ENCODE peak calls at places on chromosomes 11 and 22, in six cellular contexts. X, Z, D, L, C and U are unnamed samples.

GRCh38 chr11:2132874-2133480 is 6.2 kb downstream of the IGF2 start:
- DNase-seq in X (no peak), Z (no peak), L (no peak), C (no peak), D (no peak), U (peak)

GRCh38 chr11:42764936-42765335 is 546.9 kb upstream of the API5 start:
- DNase-seq in C (no peak), L (no peak), D (no peak), Z (no peak), X (no peak), U (no peak)

GRCh38 chr22:31491218-31491962 is 1.7 kb upstream of the EIF4ENIF1 start:
- DNase-seq in D (no peak), X (no peak), L (peak), C (no peak), Z (no peak), U (no peak)

GRCh38 chr11:24661313-24661712 is 164.5 kb downstream of the LUZP2 start:
- DNase-seq in Z (no peak), D (no peak), C (no peak), L (no peak), X (no peak), U (no peak)

GRCh38 chr11:733072-733471 is 14.2 kb upstream of the TALDO1 start:
- DNase-seq in Z (no peak), D (no peak), C (no peak), X (no peak), L (no peak), U (no peak)

GRCh38 chr22:35464399-35464798 is 64.5 kb downstream of the MCM5 start:
- DNase-seq in C (no peak), L (no peak), X (peak), Z (no peak), D (no peak), U (no peak)

GRCh38 chr11:90836031-90836430 is 613.2 kb upstream of the CHORDC1 start:
- DNase-seq in X (no peak), Z (no peak), L (no peak), D (no peak), C (no peak), U (no peak)

GRCh38 chr22:48592488-48592887 is 1235.2 kb downstream of the BRD1 start:
- DNase-seq in D (no peak), C (no peak), Z (no peak), X (no peak), L (no peak), U (no peak)

GRCh38 chr11:33984682-33985389 is 66.7 kb upstream of the CAPRIN1 start:
- DNase-seq in C (no peak), X (no peak), Z (no peak), D (no peak), L (no peak), U (no peak)

GRCh38 chr11:61277973-61278565 is 17.0 kb downstream of the VWCE start:
- DNase-seq in D (no peak), L (no peak), Z (no peak), C (no peak), X (no peak), U (no peak)

GRCh38 chr11:204587-205109 is 2.6 kb downstream of the BET1L start:
- DNase-seq in Z (no peak), C (no peak), D (no peak), X (no peak), L (no peak), U (no peak)

GRCh38 chr22:33274214-33274828 is 216.1 kb upstream of the SYN3 start:
- DNase-seq in L (peak), Z (no peak), D (no peak), X (no peak), C (no peak), U (no peak)

GRCh38 chr22:29457730-29458129 is 19.3 kb downstream of the RFPL1 start:
- DNase-seq in C (peak), X (peak), L (peak), Z (no peak), D (no peak), U (no peak)

GRCh38 chr22:40898850-40899357 is 37.0 kb upstream of the DNAJB7 start:
- DNase-seq in X (peak), L (no peak), D (peak), C (peak), Z (no peak), U (no peak)

GRCh38 chr22:43530864-43531201 is 119.0 kb downstream of the MPPED1 start:
- DNase-seq in X (peak), D (no peak), L (no peak), C (no peak), Z (no peak), U (no peak)

GRCh38 chr11:45337583-45338360 is 51.6 kb upstream of the SYT13 start:
- DNase-seq in L (no peak), C (no peak), Z (no peak), D (no peak), X (peak), U (no peak)

GRCh38 chr11:75428301-75428724 is 4.7 kb downstream of the KLHL35 start:
- DNase-seq in L (peak), X (peak), Z (no peak), D (no peak), C (peak), U (peak)

GRCh38 chr22:49373289-49373666 is 454.4 kb downstream of the BRD1 start:
- DNase-seq in C (no peak), Z (no peak), X (no peak), D (no peak), L (no peak), U (no peak)

GRCh38 chr11:35523351-35523768 is 2.1 kb downstream of the PAMR1 start:
- DNase-seq in C (peak), L (no peak), Z (no peak), D (peak), X (no peak), U (no peak)

GRCh38 chr11:129291556-129291955 is 84.1 kb upstream of the BARX2 start:
- DNase-seq in X (no peak), Z (no peak), D (no peak), C (no peak), L (no peak), U (no peak)

GRCh38 chr22:49705216-49705600 is 122.5 kb downstream of the BRD1 start:
- DNase-seq in Z (no peak), C (no peak), L (no peak), D (no peak), X (no peak), U (no peak)

GRCh38 chr11:130786987-130787688 is 129.1 kb downstream of the SNX19 start:
- DNase-seq in X (peak), D (no peak), C (no peak), Z (no peak), L (no peak), U (no peak)

GRCh38 chr11:57100638-57101312 is 81.0 kb upstream of the LRRC55 start:
- DNase-seq in Z (no peak), X (no peak), D (no peak), C (no peak), L (no peak), U (no peak)

GRCh38 chr11:132718711-132719641 is 813.3 kb downstream of the OPCML start:
- DNase-seq in Z (no peak), X (no peak), L (no peak), D (no peak), C (peak), U (no peak)

GRCh38 chr22:39090426-39091064 is 6.5 kb upstream of the APOBEC3H start:
- DNase-seq in L (no peak), Z (no peak), X (peak), C (no peak), D (no peak), U (no peak)

GRCh38 chr11:76783901-76784813 is 1.0 kb downstream of the TSKU start:
- DNase-seq in C (peak), D (no peak), L (peak), Z (peak), X (peak), U (no peak)

GRCh38 chr11:106087815-106088435 is 10.5 kb downstream of the AASDHPPT start:
- DNase-seq in Z (no peak), C (peak), L (peak), X (peak), D (no peak), U (peak)

GRCh38 chr11:22337571-22338464 is at the start of gene SLC17A6:
- DNase-seq in L (peak), D (no peak), C (peak), Z (no peak), X (peak), U (no peak)

GRCh38 chr22:33023119-33023827 is 34.9 kb downstream of the SYN3 start:
- DNase-seq in D (no peak), L (no peak), C (no peak), X (no peak), Z (no peak), U (no peak)

GRCh38 chr11:57432714-57433163 is 5.8 kb upstream of the SLC43A3 start:
- DNase-seq in D (peak), X (peak), L (no peak), C (peak), Z (no peak), U (peak)

GRCh38 chr22:30591191-30591587 is 521 bp downstream of the PES1 start:
- DNase-seq in Z (no peak), X (peak), L (no peak), D (no peak), C (peak), U (no peak)

GRCh38 chr22:35552186-35552842 is 11.7 kb downstream of the RASD2 start:
- DNase-seq in Z (no peak), D (no peak), X (no peak), L (peak), C (peak), U (no peak)

GRCh38 chr11:2512431-2513407 is 67.9 kb downstream of the KCNQ1 start:
- DNase-seq in L (peak), Z (peak), X (no peak), D (no peak), C (no peak), U (peak)

GRCh38 chr22:30212996-30213441 is 33.5 kb downstream of the LIF start:
- DNase-seq in D (no peak), C (no peak), Z (no peak), X (no peak), L (no peak), U (peak)

GRCh38 chr22:21865041-21865440 is 2.4 kb downstream of the MAPK1 start:
- DNase-seq in C (peak), L (no peak), D (peak), X (peak), Z (no peak), U (no peak)

GRCh38 chr22:50269573-50270301 is 443 bp downstream of the MAPK11 start:
- DNase-seq in Z (no peak), X (no peak), L (no peak), D (no peak), C (peak), U (no peak)

GRCh38 chr11:116432301-116432700 is 340.5 kb downstream of the BUD13 start:
- DNase-seq in D (no peak), C (no peak), L (no peak), X (no peak), Z (no peak), U (no peak)

GRCh38 chr22:30078320-30079311 is 1.6 kb upstream of the HORMAD2 start:
- DNase-seq in X (peak), C (no peak), L (no peak), D (no peak), Z (no peak), U (no peak)

DNA sequence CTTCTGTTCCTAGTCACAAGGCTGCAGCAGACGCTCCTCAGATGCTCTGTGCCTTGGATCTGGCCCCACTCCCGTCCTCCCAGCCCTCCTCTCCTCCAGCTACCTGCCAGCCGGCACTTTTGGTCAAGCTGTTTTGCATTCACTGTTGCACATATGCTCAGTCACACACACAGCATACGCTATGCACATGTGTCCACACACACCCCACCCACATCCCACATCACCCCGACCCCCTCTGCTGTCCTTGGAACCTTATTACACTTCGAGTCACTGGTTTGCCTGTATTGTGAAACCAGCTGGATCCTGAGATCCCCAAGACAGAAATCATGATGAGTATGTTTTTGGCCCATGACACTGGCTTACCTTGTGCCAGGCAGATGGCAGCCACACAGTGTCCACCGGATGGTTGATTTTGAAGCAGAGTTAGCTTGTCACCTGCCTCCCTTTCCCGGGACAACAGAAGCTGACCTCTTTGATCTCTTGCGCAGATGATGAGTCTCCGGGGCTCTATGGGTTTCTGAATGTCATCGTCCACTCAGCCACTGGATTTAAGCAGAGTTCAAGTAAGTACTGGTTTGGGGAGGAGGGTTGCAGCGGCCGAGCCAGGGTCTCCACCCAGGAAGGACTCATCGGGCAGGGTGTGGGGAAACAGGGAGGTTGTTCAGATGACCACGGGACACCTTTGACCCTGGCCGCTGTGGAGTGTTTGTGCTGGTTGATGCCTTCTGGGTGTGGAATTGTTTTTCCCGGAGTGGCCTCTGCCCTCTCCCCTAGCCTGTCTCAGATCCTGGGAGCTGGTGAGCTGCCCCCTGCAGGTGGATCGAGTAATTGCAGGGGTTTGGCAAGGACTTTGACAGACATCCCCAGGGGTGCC is 109.8 kb downstream of the BCR start:
- DNase-seq in L (peak), C (peak), X (peak), D (no peak), Z (no peak), U (no peak)
- TF ChIP-seq CTCF in L (peak), C (peak), X (peak), D (peak), Z (peak), U (peak)

DNA sequence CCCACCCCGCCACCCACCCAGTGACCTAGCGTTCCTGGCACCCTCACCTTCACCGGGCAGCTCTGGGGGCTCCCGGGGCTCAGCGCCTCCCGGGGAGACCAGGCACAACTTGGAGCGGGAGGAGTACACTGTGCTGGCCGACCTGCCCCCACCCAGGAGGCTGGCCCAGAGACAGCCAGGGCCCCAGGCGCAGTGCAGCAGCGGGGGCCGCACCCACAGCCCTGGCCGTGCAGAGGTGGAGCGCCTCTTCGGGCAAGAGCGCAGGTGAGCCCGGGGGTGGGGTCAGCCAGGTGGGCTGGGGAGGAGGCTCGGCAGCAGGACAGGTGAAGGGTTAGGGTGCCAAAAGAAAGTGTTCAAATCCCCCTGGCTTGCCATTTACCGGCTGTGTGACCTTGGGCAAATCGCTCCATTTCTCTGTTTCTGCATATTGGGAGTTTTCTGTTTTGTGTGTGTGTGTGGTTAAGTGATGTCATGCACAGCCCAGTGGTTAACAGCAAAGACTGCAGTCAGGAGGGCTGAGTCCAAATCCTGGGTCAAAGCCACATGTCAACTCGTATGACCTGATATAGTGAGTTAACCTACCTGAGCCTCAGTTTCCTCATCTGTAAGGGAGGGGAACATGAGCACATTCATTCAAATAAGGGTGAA is 29.5 kb downstream of the TRIOBP start:
- DNase-seq in D (no peak), Z (no peak), L (no peak), C (no peak), X (no peak), U (no peak)
- TF ChIP-seq CTCF in D (peak), Z (no peak), L (no peak), C (peak), X (no peak), U (peak)

DNA sequence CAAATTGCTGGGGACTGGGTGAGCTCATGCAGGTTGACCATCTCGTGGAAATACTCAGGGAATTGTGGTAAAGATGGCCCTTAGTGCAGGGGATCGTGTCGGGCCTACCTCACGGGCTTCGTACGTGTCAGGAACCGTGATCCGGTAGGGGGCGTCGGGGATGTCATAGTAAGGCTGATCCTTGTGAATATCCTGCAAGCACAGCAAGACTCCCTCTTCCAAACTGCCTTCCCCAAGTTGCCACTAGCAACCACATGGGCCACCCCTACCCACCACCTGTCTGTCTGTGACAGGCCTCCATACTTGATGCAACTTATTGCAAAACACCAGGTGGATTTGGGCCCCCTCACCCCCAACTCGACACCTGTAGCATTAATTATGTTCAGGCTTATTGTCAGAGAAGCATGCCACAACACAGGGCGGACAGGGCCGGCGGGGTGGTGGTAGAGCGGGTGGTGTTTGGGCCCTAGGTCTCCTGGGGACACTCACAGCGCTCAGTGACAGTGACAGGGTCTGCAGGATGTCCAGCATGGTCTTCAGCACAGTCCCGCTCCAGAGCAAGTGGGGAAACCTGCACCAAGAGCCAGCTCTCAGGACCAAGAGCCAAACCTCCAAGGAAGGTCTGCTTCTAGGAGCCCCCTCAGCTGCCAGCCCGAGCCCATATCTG is 22.6 kb upstream of the SERPIND1 start:
- DNase-seq in D (no peak), C (no peak), L (peak), X (no peak), Z (no peak), U (no peak)
- TF ChIP-seq CTCF in D (no peak), C (peak), L (peak), X (no peak), Z (no peak), U (no peak)

GRCh38 chr11:43943357-43943930 is 1.0 kb downstream of the C11orf96 start:
- DNase-seq in D (no peak), L (no peak), Z (no peak), C (no peak), X (no peak), U (no peak)
- TF ChIP-seq CTCF in D (no peak), L (no peak), Z (no peak), C (no peak), X (no peak), U (no peak)

GRCh38 chr11:125685228-125685627 is 4.6 kb upstream of the ACRV1 start:
- DNase-seq in D (no peak), L (no peak), C (no peak), X (no peak), Z (no peak), U (no peak)
- TF ChIP-seq CTCF in D (no peak), L (no peak), C (no peak), X (no peak), Z (no peak), U (no peak)